ENCODE peak calls at places on chromosomes 4 and X, in seven cellular contexts. M is GM23338, Y is K562, J is IMR-90, O is fibroblast of lung, L is hepatocyte, S is OCI-LY7. C is an unnamed sample.

GRCh38 chrX:66833426-66833825 is 194.5 kb upstream of the EDA2R start:
- DNase-seq in M (no peak), Y (no peak), J (no peak), O (no peak), L (no peak), S (no peak), C (no peak)

GRCh38 chr4:931960-932712 is at the start of the genes GAK and TMEM175:
- DNase-seq in M (peak; percentile 97), Y (peak; percentile 98), J (peak; percentile 94), O (peak; percentile 94), L (peak; percentile 99), S (peak; percentile 97), C (peak; percentile 96)

GRCh38 chrX:22247169-22247568 is 25.5 kb upstream of the CBLL2 start:
- DNase-seq in M (no peak), Y (no peak), J (peak; percentile 41), O (peak; percentile 1), L (no peak), S (no peak), C (no peak)

GRCh38 chrX:111041018-111041462 is 55.0 kb upstream of the PAK3 start:
- DNase-seq in M (peak; percentile 5), Y (no peak), J (peak; percentile 90), O (peak; percentile 83), L (peak; percentile 29), S (no peak), C (no peak)

GRCh38 chr4:142778908-142779307 is 67.2 kb downstream of the INPP4B start:
- DNase-seq in M (no peak), Y (no peak), J (peak; percentile 28), O (no peak), L (no peak), S (no peak), C (no peak)

GRCh38 chr4:10296730-10297129 is 160.5 kb downstream of the ZNF518B start:
- DNase-seq in M (peak; percentile 3), Y (no peak), J (no peak), O (no peak), L (peak; percentile 21), S (no peak), C (no peak)

GRCh38 chrX:51608071-51608470 is 10.6 kb downstream of the CENPVL3 start:
- DNase-seq in M (no peak), Y (no peak), J (peak; percentile 1), O (no peak), L (no peak), S (no peak), C (no peak)

GRCh38 chr4:71553605-71554004 is 214.8 kb downstream of the SLC4A4 start:
- DNase-seq in M (peak; percentile 56), Y (peak; percentile 23), J (peak; percentile 64), O (peak; percentile 68), L (peak; percentile 46), S (peak; percentile 8), C (no peak)

GRCh38 chr4:122500852-122501501 is 44.5 kb upstream of the IL2 start:
- DNase-seq in M (no peak), Y (no peak), J (no peak), O (peak; percentile 11), L (no peak), S (no peak), C (no peak)

GRCh38 chr4:156962551-156962974 is 9.0 kb downstream of the PDGFC start:
- DNase-seq in M (no peak), Y (no peak), J (peak; percentile 99), O (peak; percentile 95), L (peak; percentile 40), S (no peak), C (no peak)

GRCh38 chr4:175351473-175351872 is 433.3 kb downstream of the ADAM29 start:
- DNase-seq in M (no peak), Y (no peak), J (no peak), O (no peak), L (no peak), S (peak; percentile 84), C (no peak)

GRCh38 chr4:48777739-48778138 is 2.3 kb downstream of the FRYL start:
- DNase-seq in M (no peak), Y (no peak), J (no peak), O (no peak), L (no peak), S (no peak), C (peak; percentile 20)

GRCh38 chr4:137524642-137525384 is 7.5 kb downstream of the PCDH18 start:
- DNase-seq in M (no peak), Y (no peak), J (peak; percentile 37), O (peak; percentile 63), L (no peak), S (no peak), C (no peak)

GRCh38 chr4:42152507-42153504 is at the start of gene BEND4:
- DNase-seq in M (peak; percentile 91), Y (no peak), J (no peak), O (no peak), L (no peak), S (peak; percentile 83), C (no peak)

GRCh38 chr4:56684320-56684719 is 3.2 kb upstream of the HOPX start:
- DNase-seq in M (no peak), Y (no peak), J (peak; percentile 37), O (peak; percentile 41), L (no peak), S (no peak), C (no peak)

GRCh38 chr4:7928711-7929505 is 10.8 kb downstream of the AFAP1 start:
- DNase-seq in M (no peak), Y (no peak), J (no peak), O (peak; percentile 53), L (no peak), S (no peak), C (no peak)

GRCh38 chr4:43271946-43272345 is 379.4 kb downstream of the GRXCR1 start:
- DNase-seq in M (no peak), Y (no peak), J (no peak), O (no peak), L (no peak), S (no peak), C (no peak)

GRCh38 chr4:20252656-20253271 is 1.1 kb downstream of the SLIT2 start:
- DNase-seq in M (peak; percentile 53), Y (no peak), J (peak; percentile 39), O (peak; percentile 54), L (peak; percentile 37), S (no peak), C (no peak)

GRCh38 chrX:3548743-3549441 is 164.6 kb downstream of the PRKX start:
- DNase-seq in M (peak; percentile 20), Y (no peak), J (peak; percentile 79), O (peak; percentile 80), L (peak; percentile 73), S (peak; percentile 2), C (no peak)
- TF ChIP-seq CTCF in M (peak; percentile 16), Y (no peak), J (peak; percentile 58), O (peak; percentile 27), L (peak; percentile 57), S (peak; percentile 17), C (no peak)

GRCh38 chr4:81963506-81964020 is 410.2 kb downstream of the HNRNPD start:
- DNase-seq in M (peak; percentile 67), Y (no peak), J (no peak), O (no peak), L (no peak), S (no peak), C (no peak)

GRCh38 chr4:81970454-81970853 is 403.3 kb downstream of the HNRNPD start:
- DNase-seq in M (no peak), Y (no peak), J (no peak), O (no peak), L (no peak), S (no peak), C (no peak)

GRCh38 chr4:81963005-81963404 is 410.8 kb downstream of the HNRNPD start:
- DNase-seq in M (no peak), Y (no peak), J (no peak), O (no peak), L (no peak), S (no peak), C (no peak)

GRCh38 chr4:81965454-81965853 is 408.3 kb downstream of the HNRNPD start:
- DNase-seq in M (no peak), Y (no peak), J (no peak), O (no peak), L (no peak), S (peak; percentile 71), C (no peak)

DNA sequence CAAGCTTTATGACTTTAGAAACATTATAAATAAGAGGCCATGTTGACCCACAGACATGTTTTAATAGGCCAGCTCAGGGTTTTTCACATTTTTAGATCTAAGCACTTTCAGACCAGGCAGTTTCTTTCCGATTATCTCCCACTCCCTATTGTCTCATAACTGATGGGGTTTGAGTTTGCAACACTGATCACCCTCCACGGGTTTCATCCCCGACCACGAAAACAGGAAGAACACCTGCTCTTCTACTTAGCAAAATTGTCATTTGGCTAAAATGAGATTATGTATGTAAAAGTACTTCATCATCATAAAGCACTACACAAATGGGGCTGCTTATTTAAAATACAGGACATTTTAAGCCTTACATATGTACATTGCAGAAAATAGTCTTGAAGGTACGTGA is 407.9 kb downstream of the HNRNPD start:
- DNase-seq in M (no peak), Y (no peak), J (no peak), O (no peak), L (no peak), S (peak; percentile 80), C (no peak)
- H2AFZ ChIP-seq in M (no peak overlapping the region), Y (no peak overlapping the region), J (no peak overlapping the region), O (no peak overlapping the region), L (no peak overlapping the region), S (peak overlapping the region; percentile 94), C (no peak overlapping the region)

DNA sequence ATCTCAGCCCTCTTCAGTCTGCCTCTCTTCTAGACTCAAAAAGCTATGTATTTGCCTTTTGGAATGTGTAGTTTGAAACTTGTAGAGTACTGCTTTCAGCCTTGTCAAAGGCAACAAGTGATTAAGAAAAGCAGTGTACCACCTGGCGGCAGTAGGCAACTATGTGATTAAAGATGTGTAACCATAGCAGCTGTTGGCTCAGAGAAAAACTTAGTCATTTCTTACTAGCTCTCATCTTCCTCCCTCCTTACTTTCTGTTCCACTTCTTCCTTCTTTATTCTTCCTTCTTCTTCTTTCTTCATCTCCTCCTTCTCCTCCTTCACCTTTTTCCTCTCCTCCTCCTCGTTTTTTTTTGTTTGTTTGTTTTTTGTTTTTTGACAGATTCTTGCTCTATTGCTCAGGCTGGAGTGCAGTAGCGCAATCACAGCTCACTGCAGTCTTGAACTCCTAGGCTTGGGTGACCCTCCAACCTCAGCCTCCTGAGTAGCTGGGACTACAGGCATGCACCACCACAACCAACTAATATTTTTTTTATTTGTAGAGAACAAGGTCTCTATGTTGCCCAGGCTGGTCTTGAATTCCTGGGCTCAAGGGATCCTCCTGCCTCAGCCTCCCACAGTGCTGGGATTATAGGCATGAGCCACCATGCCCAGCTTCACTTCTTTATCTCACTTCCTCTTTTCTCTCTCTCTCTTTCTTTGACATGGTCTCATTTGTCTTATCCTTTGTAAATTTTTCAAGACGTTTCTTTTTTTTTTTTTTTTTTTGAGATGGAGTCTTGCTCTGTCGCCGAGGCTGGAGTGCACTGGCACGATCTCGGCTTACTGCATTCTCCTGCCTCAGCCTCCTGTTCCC is 32.6 kb downstream of the ABHD18 start:
- DNase-seq in M (peak; percentile 61), Y (no peak), J (peak; percentile 63), O (peak; percentile 55), L (no peak), S (peak; percentile 66), C (no peak)
- TF ChIP-seq CTCF in M (peak; percentile 33), Y (no peak), J (peak; percentile 15), O (no peak), L (no peak), S (peak; percentile 72), C (peak; percentile 11)

DNA sequence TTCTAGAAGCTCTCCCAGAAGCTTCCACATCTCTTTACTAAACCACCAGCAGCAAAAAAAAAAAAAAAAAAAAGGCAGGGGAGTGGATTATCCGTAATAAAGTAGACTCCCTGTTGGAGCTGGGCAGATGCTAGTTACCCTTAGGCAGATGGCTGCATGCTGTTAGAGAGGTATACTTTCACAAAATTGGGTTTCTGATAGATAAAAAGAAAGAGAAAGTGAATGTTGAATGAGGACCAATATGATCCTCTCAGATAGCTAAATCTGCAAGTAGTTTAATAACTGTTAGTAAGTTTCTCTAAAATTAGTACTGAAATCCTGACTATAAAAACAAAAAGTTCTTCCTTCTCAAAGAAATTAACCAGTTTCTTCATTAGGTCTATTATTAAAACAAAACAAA is 195.4 kb downstream of the ANAPC10 start:
- DNase-seq in M (no peak), Y (no peak), J (no peak), O (no peak), L (no peak), S (no peak), C (no peak)
- H2AFZ ChIP-seq in M (no peak overlapping the region), Y (no peak overlapping the region), J (no peak overlapping the region), O (no peak overlapping the region), L (no peak overlapping the region), S (no peak overlapping the region), C (no peak overlapping the region)

C was measured in DND-41.